ENCODE peak calls at places on chromosomes 1 and 21, in eight cellular contexts. Q is adrenal gland, N is heart left ventricle, F is IMR-90, P is ascending aorta, S is glutamatergic neuron, L is left ventricle myocardium inferior, H is lower lobe of right lung. D is an unnamed sample.

GRCh38 chr1:12594966-12595838 is 22.8 kb downstream of the DHRS3 start:
- DNase-seq in L (peak), P (peak), H (peak), N (peak), F (peak), Q (no peak), S (peak), D (peak)

GRCh38 chr21:41548781-41549180 is 40.8 kb upstream of the TMPRSS2 start:
- DNase-seq in S (no peak), P (no peak), H (no peak), N (no peak), L (no peak), Q (no peak), F (no peak), D (no peak)

GRCh38 chr1:196558424-196558823 is 49.8 kb downstream of the KCNT2 start:
- DNase-seq in L (no peak), P (no peak), N (no peak), Q (no peak), H (no peak), F (peak), S (no peak), D (no peak)

GRCh38 chr1:202165267-202165941 is 5.0 kb upstream of the PTPN7 start:
- DNase-seq in Q (no peak), F (no peak), H (no peak), S (no peak), L (no peak), P (no peak), N (no peak), D (no peak)

GRCh38 chr1:2322065-2322571 is 69.2 kb downstream of the MORN1 start:
- DNase-seq in L (peak), Q (no peak), P (peak), H (peak), N (peak), S (no peak), F (peak), D (no peak)

GRCh38 chr1:24754229-24754628 is 9.0 kb downstream of the CLIC4 start:
- DNase-seq in F (no peak), P (no peak), N (no peak), L (no peak), S (no peak), H (no peak), Q (no peak), D (no peak)

GRCh38 chr1:87226341-87226760 is 102.3 kb upstream of the LMO4 start:
- DNase-seq in S (no peak), P (peak), Q (peak), L (peak), N (peak), F (peak), H (peak), D (no peak)

GRCh38 chr1:192724670-192725069 is 84.2 kb upstream of the RGS2 start:
- DNase-seq in Q (no peak), H (no peak), S (no peak), L (no peak), P (no peak), F (peak), N (no peak), D (no peak)

GRCh38 chr1:62371375-62371774 is 52.1 kb upstream of the KANK4 start:
- DNase-seq in F (no peak), L (no peak), Q (no peak), N (no peak), H (peak), P (no peak), S (no peak), D (no peak)

GRCh38 chr1:91092503-91092902 is 70.7 kb upstream of the ZNF644 start:
- DNase-seq in L (no peak), H (no peak), F (no peak), P (no peak), Q (no peak), S (no peak), N (no peak), D (no peak)

GRCh38 chr1:115781343-115781742 is 12.8 kb upstream of the CASQ2 start:
- DNase-seq in S (no peak), H (no peak), F (no peak), N (no peak), Q (no peak), P (no peak), L (no peak), D (no peak)

GRCh38 chr21:45308211-45309068 is 20.7 kb upstream of the POFUT2 start:
- DNase-seq in P (no peak), S (peak), N (peak), H (peak), L (peak), F (peak), Q (peak), D (no peak)

GRCh38 chr21:42353623-42354022 is 2.8 kb upstream of the TFF2 start:
- DNase-seq in P (no peak), H (no peak), Q (no peak), N (no peak), S (no peak), F (no peak), L (no peak), D (no peak)

GRCh38 chr1:203081465-203082355 is 4.1 kb downstream of the MYOG start:
- DNase-seq in Q (no peak), F (no peak), P (no peak), H (no peak), N (no peak), S (no peak), L (no peak), D (no peak)

GRCh38 chr1:40818264-40818961 is 34.8 kb downstream of the KCNQ4 start:
- DNase-seq in S (peak), N (peak), Q (no peak), L (peak), P (no peak), H (peak), F (no peak), D (peak)

GRCh38 chr1:16170283-16170673 is 14.4 kb upstream of the EPHA2 start:
- DNase-seq in N (no peak), Q (no peak), P (no peak), F (no peak), L (no peak), S (no peak), H (no peak), D (no peak)

GRCh38 chr1:217228689-217229088 is 402.2 kb downstream of the GPATCH2 start:
- DNase-seq in H (no peak), P (no peak), F (no peak), L (no peak), N (no peak), S (no peak), Q (no peak), D (no peak)

GRCh38 chr21:32733356-32733755 is 5.5 kb upstream of the SYNJ1 start:
- DNase-seq in P (no peak), Q (no peak), N (no peak), F (no peak), H (no peak), L (no peak), S (no peak), D (no peak)

GRCh38 chr1:112852934-112853333 is 103.1 kb downstream of the SLC16A1 start:
- DNase-seq in Q (no peak), P (no peak), N (no peak), F (no peak), S (no peak), H (no peak), L (no peak), D (no peak)

GRCh38 chr21:46004168-46004861 is 22.7 kb downstream of the COL6A1 start:
- DNase-seq in H (peak), P (no peak), N (no peak), S (no peak), F (no peak), L (peak), Q (peak), D (no peak)

DNA sequence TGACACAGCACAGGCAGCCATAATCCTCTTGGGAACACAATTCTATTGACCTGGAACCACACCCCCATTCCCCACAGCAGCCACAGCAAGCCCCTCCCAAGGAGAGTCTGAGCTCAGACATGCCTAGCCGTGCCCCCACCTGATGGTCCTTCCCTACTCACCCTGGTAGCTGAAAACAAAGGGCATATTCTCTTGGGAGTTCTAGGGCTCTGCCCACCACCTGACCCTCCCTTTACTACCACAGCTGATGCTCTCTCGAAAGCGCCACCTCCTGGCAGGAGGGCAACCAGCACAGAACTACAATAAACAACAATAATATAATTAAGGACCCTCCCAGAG is 184.8 kb upstream of the COA6 start:
- DNase-seq in P (no peak), N (no peak), Q (no peak), S (peak), F (no peak), L (no peak), H (no peak), D (peak)
- TF ChIP-seq CTCF in P (no peak), N (no peak), Q (no peak), S (peak), F (no peak), L (no peak), H (no peak), D (peak)

GRCh38 chr1:78843111-78843908 is 163.2 kb downstream of the ADGRL4 start:
- DNase-seq in F (peak), N (no peak), L (no peak), S (no peak), H (no peak), Q (no peak), P (no peak), D (no peak)
- TF ChIP-seq CTCF in F (no peak), N (no peak), L (no peak), S (no peak), H (no peak), Q (no peak), P (no peak), D (no peak)

GRCh38 chr1:181931873-181932272 is 129.6 kb downstream of the ZNF648 start:
- DNase-seq in H (no peak), F (no peak), S (no peak), P (no peak), L (no peak), N (no peak), Q (no peak), D (no peak)

GRCh38 chr1:181936269-181936668 is 125.2 kb downstream of the ZNF648 start:
- DNase-seq in N (no peak), P (no peak), Q (no peak), F (no peak), H (no peak), L (no peak), S (no peak), D (no peak)

GRCh38 chr1:181936768-181937581 is 124.5 kb downstream of the ZNF648 start:
- DNase-seq in N (no peak), L (no peak), P (no peak), Q (peak), S (peak), F (no peak), H (peak), D (peak)
- TF ChIP-seq CTCF in N (peak), L (peak), P (peak), Q (peak), S (peak), F (peak), H (peak), D (peak)

GRCh38 chr21:39843916-39844315 is 23.3 kb upstream of the PCP4 start:
- DNase-seq in F (no peak), S (no peak), H (no peak), N (no peak), L (no peak), Q (no peak), P (no peak), D (no peak)

GRCh38 chr21:39842741-39843146 is 24.5 kb upstream of the PCP4 start:
- DNase-seq in L (no peak), S (no peak), N (no peak), H (no peak), P (no peak), F (no peak), Q (no peak), D (no peak)

GRCh38 chr21:39840373-39841097 is 26.7 kb upstream of the PCP4 start:
- DNase-seq in Q (no peak), P (no peak), F (no peak), H (no peak), S (no peak), L (no peak), N (peak), D (no peak)

GRCh38 chr21:39845581-39846130 is 21.6 kb upstream of the PCP4 start:
- DNase-seq in H (no peak), F (no peak), S (no peak), L (no peak), Q (no peak), N (no peak), P (no peak), D (no peak)

GRCh38 chr21:39843483-39843882 is 23.8 kb upstream of the PCP4 start:
- DNase-seq in L (no peak), F (no peak), S (no peak), Q (no peak), P (no peak), H (no peak), N (no peak), D (no peak)
- TF ChIP-seq CTCF in L (no peak), F (no peak), S (no peak), Q (no peak), P (no peak), H (no peak), N (no peak), D (no peak)

GRCh38 chr1:157739229-157739901 is 37.6 kb downstream of the FCRL2 start:
- DNase-seq in L (no peak), H (no peak), Q (no peak), F (no peak), N (no peak), S (no peak), P (no peak), D (no peak)
- TF ChIP-seq CTCF in L (no peak), H (no peak), Q (no peak), F (no peak), N (no peak), S (no peak), P (no peak), D (no peak)

DNA sequence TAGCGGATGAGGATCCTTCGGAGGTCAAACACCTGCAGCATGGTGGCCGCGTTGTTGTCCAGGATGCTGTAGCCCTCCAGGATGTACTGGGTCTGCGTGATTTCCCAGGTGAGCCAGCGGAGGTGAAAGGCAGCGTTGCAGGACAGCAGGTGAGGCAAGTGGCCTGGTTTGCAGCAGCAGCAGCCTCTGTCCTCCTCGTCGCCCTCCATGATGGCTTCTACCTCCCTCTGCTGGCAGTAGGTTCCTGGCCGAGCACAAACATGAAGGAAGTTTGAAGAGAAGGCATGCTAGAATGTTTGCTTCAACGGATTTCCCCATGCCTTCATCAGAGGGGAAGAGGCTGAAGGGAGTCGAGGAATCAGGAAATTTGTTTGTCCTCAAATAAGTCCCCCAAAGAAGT is 74.7 kb downstream of the NTPCR start:
- DNase-seq in F (peak), H (no peak), P (no peak), S (peak), L (peak), Q (peak), N (peak), D (peak)
- TF ChIP-seq CTCF in F (peak), H (peak), P (no peak), S (peak), L (peak), Q (peak), N (peak), D (peak)

DNA sequence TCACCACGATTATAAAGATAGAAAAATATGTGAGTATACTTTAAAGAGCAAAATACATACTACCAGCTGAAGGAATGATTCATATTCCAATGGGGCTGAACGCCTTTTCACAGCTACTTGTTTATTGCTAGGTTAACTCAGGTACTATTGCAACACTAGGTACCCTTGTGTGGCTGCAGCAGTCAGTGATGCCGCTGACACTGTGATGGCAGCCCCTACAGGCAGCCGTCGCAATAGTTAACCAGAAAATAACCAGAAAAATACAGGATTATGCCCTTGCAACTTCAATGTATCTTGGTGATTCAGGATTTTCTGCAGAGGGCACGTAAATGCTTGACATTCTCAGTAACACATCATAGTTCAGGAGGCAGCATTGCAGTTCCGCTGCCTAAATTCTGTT is 1.6 kb upstream of the MARK1 start:
- DNase-seq in N (no peak), Q (no peak), S (peak), F (no peak), H (no peak), L (no peak), P (no peak), D (no peak)
- TF ChIP-seq CTCF in N (no peak), Q (no peak), S (peak), F (no peak), H (no peak), L (no peak), P (no peak), D (no peak)

GRCh38 chr1:63557365-63557987 is 34.2 kb downstream of the EFCAB7 start:
- DNase-seq in S (peak), L (no peak), P (no peak), H (no peak), Q (peak), F (peak), N (no peak), D (peak)
- TF ChIP-seq CTCF in S (peak), L (peak), P (peak), H (peak), Q (peak), F (peak), N (peak), D (peak)